ENCODE peak calls at places on chromosomes 6 and 20, in nine cellular contexts. One of them, this sample, is unnamed.

GRCh38 chr6:84052883-84053241 is 19.3 kb downstream of the MRAP2 start:
- DNase-seq in Daoy: no peak
- DNase-seq in COLO829: no peak
- DNase-seq in NCI-H345: no peak
- DNase-seq in GM13976: no peak
- DNase-seq in HuH-7: no peak
- DNase-seq in amniotic stem cell: no peak
- DNase-seq in MM.1S: no peak
- DNase-seq in stimulated activated CD4-positive, alpha-beta T cell treated with anti-CD3 and anti-CD28 coated beads, Interleukin-2, amount 100 ng/mL, for 48 hours: no peak
- DNase-seq in this sample: no peak

GRCh38 chr6:67358241-67358640 is 1276.8 kb upstream of the ADGRB3 start:
- DNase-seq in GM13976: no peak
- DNase-seq in amniotic stem cell: no peak
- DNase-seq in MM.1S: no peak
- DNase-seq in COLO829: no peak
- DNase-seq in HuH-7: no peak
- DNase-seq in stimulated activated CD4-positive, alpha-beta T cell treated with anti-CD3 and anti-CD28 coated beads, Interleukin-2, amount 100 ng/mL, for 48 hours: no peak
- DNase-seq in Daoy: no peak
- DNase-seq in NCI-H345: no peak
- DNase-seq in this sample: no peak

GRCh38 chr6:111803804-111804203 is 69.4 kb downstream of the FYN start:
- DNase-seq in NCI-H345: no peak
- DNase-seq in stimulated activated CD4-positive, alpha-beta T cell treated with anti-CD3 and anti-CD28 coated beads, Interleukin-2, amount 100 ng/mL, for 48 hours: no peak
- DNase-seq in MM.1S: no peak
- DNase-seq in Daoy: no peak
- DNase-seq in COLO829: no peak
- DNase-seq in HuH-7: no peak
- DNase-seq in GM13976: no peak
- DNase-seq in amniotic stem cell: no peak
- DNase-seq in this sample: no peak

GRCh38 chr6:20707166-20707485 is 172.9 kb downstream of the CDKAL1 start:
- DNase-seq in HuH-7: no peak
- DNase-seq in NCI-H345: peak; percentile 85
- DNase-seq in GM13976: no peak
- DNase-seq in COLO829: no peak
- DNase-seq in amniotic stem cell: no peak
- DNase-seq in Daoy: no peak
- DNase-seq in stimulated activated CD4-positive, alpha-beta T cell treated with anti-CD3 and anti-CD28 coated beads, Interleukin-2, amount 100 ng/mL, for 48 hours: no peak
- DNase-seq in MM.1S: no peak
- DNase-seq in this sample: no peak

GRCh38 chr6:84688187-84688878 is 76.1 kb downstream of the TBX18 start:
- DNase-seq in MM.1S: no peak
- DNase-seq in HuH-7: no peak
- DNase-seq in Daoy: no peak
- DNase-seq in amniotic stem cell: no peak
- DNase-seq in stimulated activated CD4-positive, alpha-beta T cell treated with anti-CD3 and anti-CD28 coated beads, Interleukin-2, amount 100 ng/mL, for 48 hours: no peak
- DNase-seq in GM13976: no peak
- DNase-seq in NCI-H345: no peak
- DNase-seq in COLO829: no peak
- DNase-seq in this sample: no peak

GRCh38 chr6:75940558-75940957 is 131.9 kb downstream of the IMPG1 start:
- DNase-seq in Daoy: no peak
- DNase-seq in NCI-H345: no peak
- DNase-seq in MM.1S: no peak
- DNase-seq in stimulated activated CD4-positive, alpha-beta T cell treated with anti-CD3 and anti-CD28 coated beads, Interleukin-2, amount 100 ng/mL, for 48 hours: no peak
- DNase-seq in HuH-7: no peak
- DNase-seq in COLO829: no peak
- DNase-seq in amniotic stem cell: no peak
- DNase-seq in GM13976: no peak
- DNase-seq in this sample: no peak

GRCh38 chr20:24987244-24987643 is 5.3 kb downstream of the APMAP start:
- DNase-seq in Daoy: no peak
- DNase-seq in stimulated activated CD4-positive, alpha-beta T cell treated with anti-CD3 and anti-CD28 coated beads, Interleukin-2, amount 100 ng/mL, for 48 hours: no peak
- DNase-seq in NCI-H345: peak; percentile 31
- DNase-seq in GM13976: no peak
- DNase-seq in MM.1S: no peak
- DNase-seq in COLO829: no peak
- DNase-seq in amniotic stem cell: no peak
- DNase-seq in HuH-7: peak; percentile 62
- DNase-seq in this sample: no peak

GRCh38 chr20:41192575-41192974 is 55.2 kb downstream of the PLCG1 start:
- DNase-seq in MM.1S: no peak
- DNase-seq in NCI-H345: no peak
- DNase-seq in COLO829: no peak
- DNase-seq in Daoy: no peak
- DNase-seq in stimulated activated CD4-positive, alpha-beta T cell treated with anti-CD3 and anti-CD28 coated beads, Interleukin-2, amount 100 ng/mL, for 48 hours: no peak
- DNase-seq in GM13976: no peak
- DNase-seq in HuH-7: no peak
- DNase-seq in amniotic stem cell: no peak
- DNase-seq in this sample: no peak

GRCh38 chr6:17867880-17868279 is 119.6 kb downstream of the KIF13A start:
- DNase-seq in GM13976: no peak
- DNase-seq in Daoy: peak; percentile 50
- DNase-seq in COLO829: no peak
- DNase-seq in stimulated activated CD4-positive, alpha-beta T cell treated with anti-CD3 and anti-CD28 coated beads, Interleukin-2, amount 100 ng/mL, for 48 hours: no peak
- DNase-seq in MM.1S: no peak
- DNase-seq in HuH-7: no peak
- DNase-seq in amniotic stem cell: no peak
- DNase-seq in NCI-H345: no peak
- DNase-seq in this sample: no peak

GRCh38 chr20:6678101-6678500 is 89.4 kb upstream of the BMP2 start:
- DNase-seq in GM13976: no peak
- DNase-seq in MM.1S: no peak
- DNase-seq in NCI-H345: no peak
- DNase-seq in stimulated activated CD4-positive, alpha-beta T cell treated with anti-CD3 and anti-CD28 coated beads, Interleukin-2, amount 100 ng/mL, for 48 hours: no peak
- DNase-seq in COLO829: no peak
- DNase-seq in Daoy: no peak
- DNase-seq in amniotic stem cell: no peak
- DNase-seq in HuH-7: no peak
- DNase-seq in this sample: no peak

GRCh38 chr20:682123-682522 is 6.5 kb upstream of the SCRT2 start:
- DNase-seq in NCI-H345: no peak
- DNase-seq in Daoy: no peak
- DNase-seq in HuH-7: no peak
- DNase-seq in COLO829: no peak
- DNase-seq in GM13976: no peak
- DNase-seq in stimulated activated CD4-positive, alpha-beta T cell treated with anti-CD3 and anti-CD28 coated beads, Interleukin-2, amount 100 ng/mL, for 48 hours: no peak
- DNase-seq in MM.1S: no peak
- DNase-seq in amniotic stem cell: no peak
- DNase-seq in this sample: no peak

GRCh38 chr6:67201563-67201962 is 1433.5 kb upstream of the ADGRB3 start:
- DNase-seq in MM.1S: no peak
- DNase-seq in Daoy: no peak
- DNase-seq in stimulated activated CD4-positive, alpha-beta T cell treated with anti-CD3 and anti-CD28 coated beads, Interleukin-2, amount 100 ng/mL, for 48 hours: no peak
- DNase-seq in HuH-7: no peak
- DNase-seq in amniotic stem cell: no peak
- DNase-seq in COLO829: no peak
- DNase-seq in NCI-H345: no peak
- DNase-seq in GM13976: no peak
- DNase-seq in this sample: no peak

GRCh38 chr6:11734861-11735652 is 43.5 kb downstream of the ADTRP start:
- DNase-seq in COLO829: no peak
- DNase-seq in amniotic stem cell: no peak
- DNase-seq in stimulated activated CD4-positive, alpha-beta T cell treated with anti-CD3 and anti-CD28 coated beads, Interleukin-2, amount 100 ng/mL, for 48 hours: no peak
- DNase-seq in HuH-7: no peak
- DNase-seq in Daoy: no peak
- DNase-seq in GM13976: no peak
- DNase-seq in MM.1S: no peak
- DNase-seq in NCI-H345: no peak
- DNase-seq in this sample: no peak

GRCh38 chr6:42404494-42404893 is 47.2 kb downstream of the TRERF1 start:
- DNase-seq in COLO829: no peak
- DNase-seq in MM.1S: no peak
- DNase-seq in Daoy: peak; percentile 93
- DNase-seq in NCI-H345: no peak
- DNase-seq in HuH-7: no peak
- DNase-seq in GM13976: no peak
- DNase-seq in stimulated activated CD4-positive, alpha-beta T cell treated with anti-CD3 and anti-CD28 coated beads, Interleukin-2, amount 100 ng/mL, for 48 hours: no peak
- DNase-seq in amniotic stem cell: peak; percentile 66
- DNase-seq in this sample: peak; percentile 70

GRCh38 chr6:36839819-36840379 is 655 bp upstream of the CPNE5 start:
- DNase-seq in COLO829: no peak
- DNase-seq in stimulated activated CD4-positive, alpha-beta T cell treated with anti-CD3 and anti-CD28 coated beads, Interleukin-2, amount 100 ng/mL, for 48 hours: peak; percentile 39
- DNase-seq in GM13976: peak; percentile 73
- DNase-seq in amniotic stem cell: no peak
- DNase-seq in Daoy: peak; percentile 44
- DNase-seq in HuH-7: peak; percentile 55
- DNase-seq in MM.1S: peak; percentile 31
- DNase-seq in NCI-H345: peak; percentile 55
- DNase-seq in this sample: peak; percentile 49

GRCh38 chr6:21791596-21791995 is 198.0 kb downstream of the SOX4 start:
- DNase-seq in HuH-7: no peak
- DNase-seq in Daoy: no peak
- DNase-seq in GM13976: no peak
- DNase-seq in COLO829: no peak
- DNase-seq in NCI-H345: no peak
- DNase-seq in amniotic stem cell: no peak
- DNase-seq in MM.1S: no peak
- DNase-seq in stimulated activated CD4-positive, alpha-beta T cell treated with anti-CD3 and anti-CD28 coated beads, Interleukin-2, amount 100 ng/mL, for 48 hours: no peak
- DNase-seq in this sample: no peak

GRCh38 chr6:129317931-129318820 is 391.8 kb downstream of the ARHGAP18 start:
- DNase-seq in COLO829: peak; percentile 33
- DNase-seq in NCI-H345: no peak
- DNase-seq in Daoy: peak; percentile 46
- DNase-seq in MM.1S: no peak
- DNase-seq in GM13976: no peak
- DNase-seq in amniotic stem cell: no peak
- DNase-seq in HuH-7: no peak
- DNase-seq in stimulated activated CD4-positive, alpha-beta T cell treated with anti-CD3 and anti-CD28 coated beads, Interleukin-2, amount 100 ng/mL, for 48 hours: no peak
- DNase-seq in this sample: no peak

GRCh38 chr20:5433352-5433751 is 116.6 kb upstream of the PROKR2 start:
- DNase-seq in Daoy: no peak
- DNase-seq in HuH-7: no peak
- DNase-seq in amniotic stem cell: no peak
- DNase-seq in NCI-H345: no peak
- DNase-seq in MM.1S: no peak
- DNase-seq in stimulated activated CD4-positive, alpha-beta T cell treated with anti-CD3 and anti-CD28 coated beads, Interleukin-2, amount 100 ng/mL, for 48 hours: no peak
- DNase-seq in GM13976: no peak
- DNase-seq in COLO829: no peak
- DNase-seq in this sample: no peak

GRCh38 chr6:105600342-105601293 is 197.7 kb upstream of the PREP start:
- DNase-seq in amniotic stem cell: peak; percentile 23
- DNase-seq in GM13976: no peak
- DNase-seq in stimulated activated CD4-positive, alpha-beta T cell treated with anti-CD3 and anti-CD28 coated beads, Interleukin-2, amount 100 ng/mL, for 48 hours: no peak
- DNase-seq in HuH-7: no peak
- DNase-seq in COLO829: no peak
- DNase-seq in Daoy: peak; percentile 30
- DNase-seq in MM.1S: no peak
- DNase-seq in NCI-H345: no peak
- DNase-seq in this sample: no peak

GRCh38 chr20:22795897-22796296 is 211.5 kb upstream of the FOXA2 start:
- DNase-seq in GM13976: no peak
- DNase-seq in stimulated activated CD4-positive, alpha-beta T cell treated with anti-CD3 and anti-CD28 coated beads, Interleukin-2, amount 100 ng/mL, for 48 hours: no peak
- DNase-seq in COLO829: no peak
- DNase-seq in Daoy: peak; percentile 92
- DNase-seq in amniotic stem cell: peak; percentile 89
- DNase-seq in HuH-7: no peak
- DNase-seq in NCI-H345: no peak
- DNase-seq in MM.1S: no peak
- DNase-seq in this sample: no peak

GRCh38 chr20:51739722-51740249 is 28.4 kb downstream of the ATP9A start:
- DNase-seq in HuH-7: no peak
- DNase-seq in Daoy: no peak
- DNase-seq in GM13976: no peak
- DNase-seq in MM.1S: no peak
- DNase-seq in amniotic stem cell: no peak
- DNase-seq in stimulated activated CD4-positive, alpha-beta T cell treated with anti-CD3 and anti-CD28 coated beads, Interleukin-2, amount 100 ng/mL, for 48 hours: no peak
- DNase-seq in COLO829: no peak
- DNase-seq in NCI-H345: no peak
- DNase-seq in this sample: no peak

GRCh38 chr6:143949962-143950361 is 58.1 kb downstream of the PLAGL1 start:
- DNase-seq in stimulated activated CD4-positive, alpha-beta T cell treated with anti-CD3 and anti-CD28 coated beads, Interleukin-2, amount 100 ng/mL, for 48 hours: no peak
- DNase-seq in amniotic stem cell: no peak
- DNase-seq in NCI-H345: no peak
- DNase-seq in HuH-7: no peak
- DNase-seq in MM.1S: no peak
- DNase-seq in COLO829: no peak
- DNase-seq in GM13976: no peak
- DNase-seq in Daoy: no peak
- DNase-seq in this sample: no peak

GRCh38 chr20:32993484-32994050 is 10.7 kb downstream of the SUN5 start:
- DNase-seq in COLO829: no peak
- DNase-seq in Daoy: no peak
- DNase-seq in HuH-7: no peak
- DNase-seq in MM.1S: no peak
- DNase-seq in GM13976: no peak
- DNase-seq in amniotic stem cell: no peak
- DNase-seq in NCI-H345: no peak
- DNase-seq in stimulated activated CD4-positive, alpha-beta T cell treated with anti-CD3 and anti-CD28 coated beads, Interleukin-2, amount 100 ng/mL, for 48 hours: no peak
- DNase-seq in this sample: no peak

GRCh38 chr20:61949714-61950630 is 115.7 kb downstream of the TAF4 start:
- DNase-seq in HuH-7: no peak
- DNase-seq in MM.1S: no peak
- DNase-seq in Daoy: no peak
- DNase-seq in GM13976: no peak
- DNase-seq in NCI-H345: no peak
- DNase-seq in COLO829: no peak
- DNase-seq in amniotic stem cell: no peak
- DNase-seq in stimulated activated CD4-positive, alpha-beta T cell treated with anti-CD3 and anti-CD28 coated beads, Interleukin-2, amount 100 ng/mL, for 48 hours: no peak
- DNase-seq in this sample: peak; percentile 25

GRCh38 chr6:90319044-90319443 is 22.4 kb upstream of the BACH2 start:
- DNase-seq in amniotic stem cell: no peak
- DNase-seq in stimulated activated CD4-positive, alpha-beta T cell treated with anti-CD3 and anti-CD28 coated beads, Interleukin-2, amount 100 ng/mL, for 48 hours: no peak
- DNase-seq in GM13976: no peak
- DNase-seq in COLO829: peak; percentile 81
- DNase-seq in HuH-7: no peak
- DNase-seq in MM.1S: no peak
- DNase-seq in Daoy: peak; percentile 5
- DNase-seq in NCI-H345: no peak
- DNase-seq in this sample: no peak

GRCh38 chr6:43628392-43629103 is 516 bp downstream of the GTPBP2 start:
- DNase-seq in GM13976: peak; percentile 68
- DNase-seq in HuH-7: peak; percentile 51
- DNase-seq in stimulated activated CD4-positive, alpha-beta T cell treated with anti-CD3 and anti-CD28 coated beads, Interleukin-2, amount 100 ng/mL, for 48 hours: peak; percentile 40
- DNase-seq in amniotic stem cell: no peak
- DNase-seq in Daoy: peak; percentile 72
- DNase-seq in NCI-H345: peak; percentile 67
- DNase-seq in COLO829: no peak
- DNase-seq in MM.1S: peak; percentile 51
- DNase-seq in this sample: peak; percentile 75

GRCh38 chr6:32761084-32761483 is 2.2 kb downstream of the HLA-DQB2 start:
- DNase-seq in MM.1S: no peak
- DNase-seq in GM13976: no peak
- DNase-seq in Daoy: peak; percentile 6
- DNase-seq in COLO829: no peak
- DNase-seq in stimulated activated CD4-positive, alpha-beta T cell treated with anti-CD3 and anti-CD28 coated beads, Interleukin-2, amount 100 ng/mL, for 48 hours: no peak
- DNase-seq in amniotic stem cell: no peak
- DNase-seq in HuH-7: no peak
- DNase-seq in NCI-H345: no peak
- DNase-seq in this sample: no peak

This sample was measured in mucosa of descending colon.